ENCODE peak calls at places on chromosomes 6 and 20, in five cellular contexts. One of them, this sample, is unnamed.

GRCh38 chr20:45049904-45050471 is 50.9 kb downstream of the KCNS1 start:
- DNase-seq in hepatocyte: no peak
- DNase-seq in non-pigmented ciliary epithelial cell: no peak
- DNase-seq in lower leg skin: no peak
- DNase-seq in astrocyte of the cerebellum: no peak
- DNase-seq in this sample: no peak

GRCh38 chr6:157120523-157121232 is 202.6 kb downstream of the TMEM242 start:
- DNase-seq in non-pigmented ciliary epithelial cell: no peak
- DNase-seq in astrocyte of the cerebellum: no peak
- DNase-seq in hepatocyte: no peak
- DNase-seq in lower leg skin: no peak
- DNase-seq in this sample: no peak

GRCh38 chr6:113763311-113763766 is 93.8 kb upstream of the MARCKS start:
- DNase-seq in astrocyte of the cerebellum: no peak
- DNase-seq in lower leg skin: no peak
- DNase-seq in non-pigmented ciliary epithelial cell: no peak
- DNase-seq in hepatocyte: no peak
- DNase-seq in this sample: no peak

GRCh38 chr6:20202070-20202658 is 10.1 kb downstream of the MBOAT1 start:
- DNase-seq in lower leg skin: no peak
- DNase-seq in astrocyte of the cerebellum: no peak
- DNase-seq in non-pigmented ciliary epithelial cell: no peak
- DNase-seq in hepatocyte: peak; percentile 39
- DNase-seq in this sample: peak; percentile 71

GRCh38 chr6:33878541-33878940 is 74.7 kb upstream of the MLN start:
- DNase-seq in hepatocyte: no peak
- DNase-seq in non-pigmented ciliary epithelial cell: no peak
- DNase-seq in lower leg skin: no peak
- DNase-seq in astrocyte of the cerebellum: no peak
- DNase-seq in this sample: no peak

GRCh38 chr6:9978480-9978879 is 436.4 kb downstream of the TFAP2A start:
- DNase-seq in hepatocyte: no peak
- DNase-seq in lower leg skin: peak; percentile 13
- DNase-seq in non-pigmented ciliary epithelial cell: no peak
- DNase-seq in astrocyte of the cerebellum: no peak
- DNase-seq in this sample: no peak

GRCh38 chr6:73579851-73580246 is 59.0 kb upstream of the EEF1A1 start:
- DNase-seq in astrocyte of the cerebellum: peak; percentile 93
- DNase-seq in non-pigmented ciliary epithelial cell: peak; percentile 52
- DNase-seq in lower leg skin: peak; percentile 44
- DNase-seq in hepatocyte: peak; percentile 70
- DNase-seq in this sample: no peak

GRCh38 chr20:10260316-10260715 is 41.7 kb downstream of the SNAP25 start:
- DNase-seq in lower leg skin: no peak
- DNase-seq in non-pigmented ciliary epithelial cell: no peak
- DNase-seq in hepatocyte: no peak
- DNase-seq in astrocyte of the cerebellum: no peak
- DNase-seq in this sample: no peak

GRCh38 chr6:133062702-133063319 is 178.3 kb upstream of the EYA4 start:
- DNase-seq in non-pigmented ciliary epithelial cell: no peak
- DNase-seq in astrocyte of the cerebellum: no peak
- DNase-seq in lower leg skin: no peak
- DNase-seq in hepatocyte: no peak
- DNase-seq in this sample: no peak

GRCh38 chr6:16523550-16524379 is 237.5 kb downstream of the ATXN1 start:
- DNase-seq in hepatocyte: no peak
- DNase-seq in non-pigmented ciliary epithelial cell: peak; percentile 96
- DNase-seq in lower leg skin: no peak
- DNase-seq in astrocyte of the cerebellum: peak; percentile 95
- DNase-seq in this sample: no peak

GRCh38 chr6:36666726-36667591 is 11.6 kb upstream of the CDKN1A start:
- DNase-seq in astrocyte of the cerebellum: peak; percentile 80
- DNase-seq in non-pigmented ciliary epithelial cell: peak; percentile 89
- DNase-seq in lower leg skin: peak; percentile 80
- DNase-seq in hepatocyte: peak; percentile 78
- DNase-seq in this sample: peak; percentile 83

GRCh38 chr6:154501287-154501868 is 9.1 kb downstream of the CNKSR3 start:
- DNase-seq in non-pigmented ciliary epithelial cell: no peak
- DNase-seq in astrocyte of the cerebellum: no peak
- DNase-seq in hepatocyte: no peak
- DNase-seq in lower leg skin: no peak
- DNase-seq in this sample: no peak

GRCh38 chr6:128519931-128520435 is 416 bp downstream of the PTPRK start:
- DNase-seq in astrocyte of the cerebellum: no peak
- DNase-seq in lower leg skin: peak; percentile 39
- DNase-seq in non-pigmented ciliary epithelial cell: no peak
- DNase-seq in hepatocyte: no peak
- DNase-seq in this sample: no peak

GRCh38 chr6:5997420-5998093 is 9.2 kb downstream of the NRN1 start:
- DNase-seq in hepatocyte: no peak
- DNase-seq in non-pigmented ciliary epithelial cell: no peak
- DNase-seq in astrocyte of the cerebellum: no peak
- DNase-seq in lower leg skin: no peak
- DNase-seq in this sample: no peak

GRCh38 chr6:38570750-38571149 is 69.0 kb downstream of the BTBD9 start:
- DNase-seq in astrocyte of the cerebellum: peak; percentile 19
- DNase-seq in non-pigmented ciliary epithelial cell: no peak
- DNase-seq in hepatocyte: peak; percentile 16
- DNase-seq in lower leg skin: no peak
- DNase-seq in this sample: no peak

GRCh38 chr20:38435555-38435939 is 419 bp upstream of the SNHG17 start:
- DNase-seq in non-pigmented ciliary epithelial cell: peak; percentile 68
- DNase-seq in lower leg skin: no peak
- DNase-seq in astrocyte of the cerebellum: peak; percentile 74
- DNase-seq in hepatocyte: no peak
- DNase-seq in this sample: no peak

GRCh38 chr20:20895537-20895936 is 183.1 kb upstream of the RALGAPA2 start:
- DNase-seq in hepatocyte: no peak
- DNase-seq in lower leg skin: no peak
- DNase-seq in astrocyte of the cerebellum: no peak
- DNase-seq in non-pigmented ciliary epithelial cell: no peak
- DNase-seq in this sample: no peak

GRCh38 chr6:11711644-11711993 is 67.0 kb downstream of the ADTRP start:
- DNase-seq in non-pigmented ciliary epithelial cell: no peak
- DNase-seq in lower leg skin: no peak
- DNase-seq in hepatocyte: no peak
- DNase-seq in astrocyte of the cerebellum: no peak
- DNase-seq in this sample: no peak

GRCh38 chr20:41174782-41175181 is 37.4 kb downstream of the PLCG1 start:
- DNase-seq in astrocyte of the cerebellum: no peak
- DNase-seq in hepatocyte: no peak
- DNase-seq in non-pigmented ciliary epithelial cell: no peak
- DNase-seq in lower leg skin: peak; percentile 13
- DNase-seq in this sample: no peak

GRCh38 chr6:48140221-48140620 is 29.2 kb upstream of the PTCHD4 start:
- DNase-seq in lower leg skin: no peak
- DNase-seq in hepatocyte: no peak
- DNase-seq in astrocyte of the cerebellum: no peak
- DNase-seq in non-pigmented ciliary epithelial cell: no peak
- DNase-seq in this sample: no peak

GRCh38 chr20:46600286-46600752 is 49.9 kb upstream of the OCSTAMP start:
- DNase-seq in lower leg skin: no peak
- DNase-seq in astrocyte of the cerebellum: no peak
- DNase-seq in hepatocyte: no peak
- DNase-seq in non-pigmented ciliary epithelial cell: no peak
- DNase-seq in this sample: no peak

GRCh38 chr6:158861686-158862381 is 42.7 kb upstream of the EZR start:
- DNase-seq in hepatocyte: peak; percentile 44
- DNase-seq in astrocyte of the cerebellum: no peak
- DNase-seq in lower leg skin: no peak
- DNase-seq in non-pigmented ciliary epithelial cell: no peak
- DNase-seq in this sample: no peak

GRCh38 chr6:100311707-100312266 is 152.9 kb downstream of the SIM1 start:
- DNase-seq in hepatocyte: no peak
- DNase-seq in non-pigmented ciliary epithelial cell: no peak
- DNase-seq in lower leg skin: no peak
- DNase-seq in astrocyte of the cerebellum: no peak
- DNase-seq in this sample: no peak

GRCh38 chr20:46315311-46315710 is 7.0 kb upstream of the CDH22 start:
- DNase-seq in hepatocyte: no peak
- DNase-seq in lower leg skin: no peak
- DNase-seq in astrocyte of the cerebellum: no peak
- DNase-seq in non-pigmented ciliary epithelial cell: no peak
- DNase-seq in this sample: no peak

GRCh38 chr6:163667372-163668060 is 253.0 kb downstream of the QKI start:
- DNase-seq in lower leg skin: peak; percentile 73
- DNase-seq in non-pigmented ciliary epithelial cell: no peak
- DNase-seq in hepatocyte: no peak
- DNase-seq in astrocyte of the cerebellum: peak; percentile 15
- DNase-seq in this sample: no peak

GRCh38 chr6:108165714-108166663 is at the start of gene NR2E1:
- DNase-seq in astrocyte of the cerebellum: no peak
- DNase-seq in lower leg skin: no peak
- DNase-seq in hepatocyte: no peak
- DNase-seq in non-pigmented ciliary epithelial cell: no peak
- DNase-seq in this sample: no peak

GRCh38 chr6:69096681-69097080 is 461.6 kb downstream of the ADGRB3 start:
- DNase-seq in non-pigmented ciliary epithelial cell: peak; percentile 36
- DNase-seq in lower leg skin: no peak
- DNase-seq in astrocyte of the cerebellum: no peak
- DNase-seq in hepatocyte: no peak
- DNase-seq in this sample: no peak

GRCh38 chr6:43838276-43839036 is 68.4 kb downstream of the VEGFA start:
- DNase-seq in astrocyte of the cerebellum: peak; percentile 45
- DNase-seq in non-pigmented ciliary epithelial cell: peak; percentile 24
- DNase-seq in lower leg skin: no peak
- DNase-seq in hepatocyte: peak; percentile 78
- DNase-seq in this sample: peak; percentile 30